ENCODE peak calls at places on chromosomes 13 and 19, in five cellular contexts. G is K562, H is SK-N-SH, Y is HepG2, F is GM12878. V is an unnamed sample.

GRCh38 chr19:19259741-19260140 is 13.4 kb downstream of the TM6SF2 start:
- DNase-seq in F (no peak), G (peak), Y (peak), H (peak), V (peak)

GRCh38 chr19:46287585-46287984 is 9.3 kb upstream of the HIF3A start:
- DNase-seq in G (no peak), Y (no peak), F (no peak), H (no peak), V (no peak)

GRCh38 chr13:76872686-76873085 is 13.5 kb downstream of the KCTD12 start:
- DNase-seq in F (no peak), Y (no peak), H (no peak), G (no peak), V (no peak)

GRCh38 chr13:20798027-20798426 is 24.3 kb upstream of the EEF1AKMT1 start:
- DNase-seq in F (no peak), G (no peak), H (no peak), Y (no peak), V (no peak)

GRCh38 chr19:21693399-21693798 is 74.0 kb downstream of the ZNF100 start:
- DNase-seq in H (no peak), F (no peak), Y (no peak), G (no peak), V (no peak)

GRCh38 chr19:18439025-18439909 is 1.3 kb upstream of the ISYNA1 start:
- DNase-seq in G (peak), Y (peak), H (no peak), F (no peak), V (no peak)

GRCh38 chr13:74191036-74191809 is 57.0 kb upstream of the KLF12 start:
- DNase-seq in Y (no peak), G (no peak), H (no peak), F (no peak), V (no peak)

GRCh38 chr13:102654786-102655185 is 40.1 kb downstream of the METTL21C start:
- DNase-seq in F (no peak), Y (no peak), G (no peak), H (no peak), V (no peak)

GRCh38 chr13:108895220-108895704 is 265.9 kb downstream of the MYO16 start:
- DNase-seq in H (peak), Y (peak), G (no peak), F (no peak), V (no peak)

GRCh38 chr19:37077929-37078716 is at the start of gene ZNF420:
- DNase-seq in H (peak), F (peak), G (peak), Y (peak), V (peak)

GRCh38 chr19:9597027-9597426 is 12.7 kb upstream of the ZNF121 start:
- DNase-seq in Y (no peak), H (no peak), F (no peak), G (no peak), V (no peak)

GRCh38 chr13:53281677-53282076 is 253.1 kb downstream of the OLFM4 start:
- DNase-seq in H (no peak), Y (no peak), F (no peak), G (no peak), V (no peak)

GRCh38 chr13:99729745-99730144 is 228.5 kb downstream of the TM9SF2 start:
- DNase-seq in G (no peak), Y (no peak), H (no peak), F (no peak), V (no peak)

GRCh38 chr19:10961073-10961762 is 388 bp downstream of the SMARCA4 start:
- DNase-seq in H (peak), F (no peak), Y (no peak), G (peak), V (peak)

GRCh38 chr13:109476001-109476400 is 310.4 kb downstream of the IRS2 start:
- DNase-seq in F (no peak), Y (no peak), H (no peak), G (no peak), V (no peak)

GRCh38 chr19:13396256-13397080 is 109.8 kb downstream of the CACNA1A start:
- DNase-seq in H (no peak), Y (peak), G (peak), F (no peak), V (peak)

GRCh38 chr19:36719687-36720556 is 32.5 kb downstream of the ZNF567 start:
- DNase-seq in Y (no peak), G (no peak), H (no peak), F (no peak), V (no peak)

GRCh38 chr13:110506859-110507566 is 54.5 kb downstream of the RAB20 start:
- DNase-seq in F (no peak), Y (no peak), G (peak), H (no peak), V (no peak)

GRCh38 chr13:52156724-52157251 is 2.6 kb downstream of the NEK3 start:
- DNase-seq in H (no peak), G (no peak), Y (no peak), F (no peak), V (no peak)

GRCh38 chr13:91719033-91719432 is 320.6 kb downstream of the GPC5 start:
- DNase-seq in H (no peak), F (no peak), G (no peak), Y (no peak), V (no peak)

GRCh38 chr13:94705081-94705751 is 7.1 kb downstream of the SOX21 start:
- DNase-seq in Y (no peak), G (no peak), H (peak), F (no peak), V (no peak)

GRCh38 chr19:16235811-16236710 is 38.4 kb downstream of the AP1M1 start:
- DNase-seq in G (no peak), Y (no peak), F (no peak), H (peak), V (no peak)

GRCh38 chr19:57850553-57851017 is 926 bp downstream of the ZNF587 start:
- DNase-seq in H (peak), F (no peak), G (peak), Y (peak), V (no peak)

GRCh38 chr19:51712461-51713081 is 11.2 kb downstream of the HAS1 start:
- DNase-seq in F (no peak), H (no peak), Y (no peak), G (peak), V (peak)

GRCh38 chr19:485122-485521 is 11.2 kb upstream of the MADCAM1 start:
- DNase-seq in Y (no peak), H (no peak), G (no peak), F (no peak), V (no peak)

GRCh38 chr19:18972301-18972831 is 31.3 kb upstream of the HOMER3 start:
- DNase-seq in F (no peak), H (no peak), G (no peak), Y (no peak), V (no peak)

GRCh38 chr19:23116802-23117571 is at the start of gene ZNF730:
- DNase-seq in Y (no peak), H (peak), F (peak), G (peak), V (no peak)

GRCh38 chr19:46967578-46968018 is 52.0 kb upstream of the NPAS1 start:
- DNase-seq in H (no peak), Y (no peak), G (no peak), F (no peak), V (no peak)

GRCh38 chr19:39341122-39341719 is 1.0 kb upstream of the SAMD4B start:
- DNase-seq in H (peak), G (peak), Y (no peak), F (no peak), V (peak)

GRCh38 chr19:917323-918151 is at the start of gene KISS1R:
- DNase-seq in G (peak), H (peak), F (no peak), Y (peak), V (peak)

GRCh38 chr19:56191115-56191514 is 6.5 kb downstream of the ZSCAN5B start:
- DNase-seq in Y (no peak), G (no peak), F (no peak), H (no peak), V (no peak)

GRCh38 chr13:95643814-95644598 is 500 bp downstream of the DZIP1 start:
- DNase-seq in G (no peak), F (no peak), Y (peak), H (peak), V (peak)

GRCh38 chr19:3570619-3571018 is 2.1 kb upstream of the HMG20B start:
- DNase-seq in Y (peak), H (no peak), G (no peak), F (no peak), V (no peak)

GRCh38 chr19:2374808-2375207 is 14.7 kb downstream of the TMPRSS9 start:
- DNase-seq in G (no peak), H (no peak), Y (no peak), F (no peak), V (no peak)

GRCh38 chr19:39996218-39996810 is 546 bp upstream of the ZNF546 start:
- DNase-seq in Y (peak), H (peak), F (peak), G (peak), V (peak)

GRCh38 chr13:43300817-43301216 is 277.4 kb downstream of the DNAJC15 start:
- DNase-seq in Y (no peak), H (no peak), G (no peak), F (no peak), V (no peak)

GRCh38 chr13:113557013-113557412 is 27.5 kb upstream of the TFDP1 start:
- DNase-seq in Y (no peak), F (no peak), G (no peak), H (no peak), V (no peak)

GRCh38 chr13:43786766-43787517 is at the start of gene ENOX1:
- DNase-seq in F (no peak), G (no peak), H (peak), Y (no peak), V (peak)

DNA sequence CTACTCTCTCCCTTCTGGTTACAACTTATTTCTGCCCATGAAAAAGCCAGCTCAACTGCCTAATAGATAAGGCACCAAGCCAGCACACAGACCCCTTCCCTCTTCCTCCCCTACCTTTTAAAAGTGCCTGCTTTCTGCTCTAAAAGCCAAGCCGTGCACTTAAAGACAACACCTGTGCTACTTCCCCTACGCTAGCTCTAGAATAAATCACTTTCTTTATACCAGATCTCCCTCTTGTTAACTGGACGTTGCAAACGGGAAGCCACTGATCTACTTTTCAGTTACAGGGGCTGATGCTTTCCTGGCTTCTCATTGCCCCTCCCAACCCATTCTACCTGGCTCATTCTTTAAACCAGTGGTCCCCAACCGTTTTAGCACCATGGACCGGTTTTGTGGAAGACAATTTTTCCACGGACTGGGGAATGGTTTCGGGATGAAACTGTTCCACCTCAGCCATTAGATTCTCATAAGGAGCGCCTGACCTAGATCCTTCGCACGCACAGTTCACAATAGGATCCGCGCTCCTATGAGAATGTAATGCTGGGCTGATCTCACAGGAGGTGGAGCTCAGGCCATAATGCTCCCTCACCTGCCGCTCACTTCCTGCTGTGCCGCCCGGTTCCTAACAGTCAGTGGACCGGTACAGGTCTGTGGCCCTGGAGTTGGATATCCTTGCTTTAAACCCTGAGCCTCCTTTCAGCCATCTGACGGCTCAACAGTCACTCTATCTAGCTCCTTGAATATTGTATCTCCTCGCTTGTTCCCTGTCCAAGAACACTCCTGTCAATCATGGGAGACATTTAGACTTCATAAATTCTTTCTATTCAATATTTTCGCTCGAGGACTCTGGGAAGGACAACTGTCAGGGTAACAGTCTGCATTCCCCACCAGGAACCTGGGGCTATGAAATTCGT is 839 bp upstream of the ZNF223 start:
- DNase-seq in G (no peak), Y (no peak), H (no peak), F (no peak), V (no peak)
- TF ChIP-seq FOXM1 in G (no peak), Y (no peak), H (no peak), F (no peak), V (no peak)

DNA sequence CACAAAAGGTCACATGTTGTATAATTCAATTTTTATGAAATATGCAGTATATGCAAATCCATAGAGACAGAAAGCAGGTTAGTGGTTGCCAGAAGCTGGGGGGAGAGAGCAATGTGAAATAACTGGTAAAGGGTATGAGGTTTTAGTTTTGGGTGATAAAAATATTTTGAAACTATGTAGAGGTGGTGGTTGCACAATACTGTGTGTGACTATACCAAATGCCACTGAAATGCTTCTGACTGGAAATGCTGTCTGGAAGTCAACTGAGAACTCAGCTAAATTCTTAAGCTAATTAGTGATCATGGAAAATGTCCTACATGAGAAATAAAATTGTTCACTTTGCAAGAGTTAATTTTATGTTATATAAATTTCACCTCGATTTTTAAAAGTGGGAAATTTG is 65.3 kb upstream of the RXFP2 start:
- DNase-seq in Y (no peak), G (no peak), F (no peak), H (no peak), V (no peak)
- TF ChIP-seq FOXM1 in Y (no peak), G (no peak), F (no peak), H (no peak), V (no peak)

DNA sequence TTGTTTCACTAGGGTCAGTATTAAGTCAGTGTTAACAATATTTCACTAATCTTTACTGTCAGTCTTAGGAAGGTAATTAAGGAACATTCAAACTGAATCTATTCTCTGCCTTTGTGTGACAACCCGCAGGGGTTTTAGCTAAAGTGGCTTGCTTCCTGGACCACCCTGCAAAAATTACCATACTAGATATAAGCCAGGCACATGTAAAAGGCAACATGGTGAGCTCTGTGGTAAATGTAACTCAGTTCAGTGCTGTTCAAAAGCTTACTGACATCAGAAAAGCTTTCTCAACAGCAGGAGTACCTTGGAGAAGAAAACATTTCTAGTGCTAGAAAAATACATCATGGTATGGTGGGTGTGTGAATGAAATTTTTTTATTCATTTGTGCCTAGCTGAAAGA is 116.7 kb downstream of the FREM2 start:
- DNase-seq in F (no peak), H (no peak), G (no peak), Y (no peak), V (no peak)
- TF ChIP-seq FOXM1 in F (no peak), H (no peak), G (no peak), Y (no peak), V (no peak)

DNA sequence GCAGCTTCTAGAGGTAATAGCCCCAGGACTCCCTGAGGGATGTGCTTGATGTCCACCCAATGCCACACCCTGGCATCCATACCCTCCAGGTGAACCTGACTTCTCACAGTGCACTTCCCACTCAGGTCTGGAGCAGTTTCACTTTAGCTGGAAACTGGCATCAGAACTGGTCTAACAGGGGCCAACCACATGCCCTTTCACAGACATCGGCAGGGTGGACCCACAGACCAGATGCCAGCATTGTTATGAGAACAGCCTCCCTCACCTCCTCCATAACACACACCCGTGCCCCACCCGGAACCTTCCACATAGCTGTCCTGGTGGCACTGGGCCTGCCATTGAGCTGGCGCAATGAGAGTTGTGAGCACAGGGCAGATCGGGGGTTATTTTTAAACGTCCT is 77.4 kb upstream of the GPR12 start:
- DNase-seq in G (no peak), F (no peak), H (no peak), Y (no peak), V (no peak)
- TF ChIP-seq FOXM1 in G (no peak), F (no peak), H (no peak), Y (no peak), V (no peak)

GRCh38 chr13:59774511-59774911 is 389.2 kb downstream of the DIAPH3 start:
- DNase-seq in F (no peak), H (no peak), Y (peak), G (no peak), V (no peak)

GRCh38 chr13:59782696-59783095 is 381.0 kb downstream of the DIAPH3 start:
- DNase-seq in Y (no peak), G (no peak), H (no peak), F (no peak), V (no peak)

GRCh38 chr13:59780058-59780457 is 383.7 kb downstream of the DIAPH3 start:
- DNase-seq in Y (no peak), G (no peak), H (no peak), F (no peak), V (no peak)

GRCh38 chr13:59771272-59771671 is 392.5 kb downstream of the DIAPH3 start:
- DNase-seq in Y (peak), H (peak), G (no peak), F (no peak), V (no peak)

DNA sequence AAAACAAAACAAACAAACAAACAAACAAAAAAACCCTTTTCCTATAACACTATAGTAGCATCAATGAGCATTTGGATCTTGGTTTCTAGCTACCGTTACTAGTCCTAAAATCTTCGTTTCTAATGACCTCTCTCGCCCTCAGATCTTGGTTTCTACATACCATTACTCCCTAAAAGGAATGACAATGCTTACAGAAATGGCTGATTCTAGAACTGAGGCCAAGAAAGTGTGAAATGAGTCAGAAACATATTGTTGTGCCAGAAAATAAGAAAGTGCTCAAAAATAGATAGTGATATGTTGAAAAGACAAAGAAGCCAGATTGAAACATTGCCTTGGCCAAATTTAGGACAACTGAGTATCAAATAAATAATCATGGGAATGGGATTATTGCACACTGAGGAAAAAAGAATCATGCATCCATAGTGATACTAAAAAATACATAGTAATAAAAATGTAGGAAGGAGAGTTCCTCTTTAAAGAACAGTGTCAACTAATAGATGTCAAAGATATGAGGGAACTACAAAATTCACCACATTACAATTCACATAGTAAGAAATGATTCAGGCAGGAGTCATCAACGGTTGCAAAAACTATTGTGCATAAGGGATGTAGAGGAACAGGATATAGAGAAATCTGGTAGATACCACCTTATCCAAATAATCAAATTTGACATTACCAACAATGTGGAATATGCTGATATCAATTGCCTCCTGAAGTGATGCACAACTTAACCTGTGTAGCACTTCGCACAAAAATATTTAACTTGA is 386.6 kb downstream of the DIAPH3 start:
- DNase-seq in F (peak), G (no peak), Y (no peak), H (no peak), V (no peak)
- TF ChIP-seq FOXM1 in F (no peak), G (no peak), Y (no peak), H (peak), V (no peak)

DNA sequence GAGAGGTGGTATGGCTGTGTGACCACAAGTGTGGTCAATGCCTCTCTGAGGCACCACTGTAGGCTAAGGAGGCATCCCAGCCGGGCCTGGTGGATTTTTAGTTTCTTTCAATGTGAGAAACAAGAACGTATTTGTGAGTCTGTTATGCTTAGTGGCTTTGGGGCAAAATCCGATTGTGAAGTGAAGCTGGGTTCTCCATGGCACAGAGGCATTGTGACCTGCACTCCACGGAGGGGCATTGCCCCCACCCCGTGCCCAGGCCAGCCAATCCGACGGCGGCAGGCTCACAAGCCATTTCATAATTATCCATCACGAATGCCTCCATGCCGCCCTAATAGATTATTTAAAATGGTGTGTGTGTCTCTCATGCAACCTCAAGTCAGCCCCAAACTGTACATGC is 151.6 kb downstream of the ZNF536 start:
- DNase-seq in Y (no peak), H (no peak), F (no peak), G (no peak), V (no peak)
- TF ChIP-seq FOXM1 in Y (no peak), H (no peak), F (no peak), G (no peak), V (no peak)

GRCh38 chr19:49430172-49430677 is 5.0 kb downstream of the GFY start:
- DNase-seq in F (no peak), Y (no peak), H (no peak), G (no peak), V (no peak)
- TF ChIP-seq FOXM1 in F (no peak), Y (no peak), H (no peak), G (no peak), V (no peak)

V was measured in HEK293T.